ENCODE peak calls at places on chromosome 10, in ten cellular contexts. One of them, this sample, is unnamed.

GRCh38 chr10:3948843-3949242 is 163.8 kb upstream of the KLF6 start:
- DNase-seq in amygdala: no peak
- DNase-seq in D341Med: no peak
- DNase-seq in GM04503: no peak
- DNase-seq in GM20000: no peak
- DNase-seq in activated CD4-positive, alpha-beta T cell treated with anti-CD3 and anti-CD28 coated beads for 24 hours: peak
- DNase-seq in T follicular helper cell: peak
- DNase-seq in left ventricle myocardium inferior: no peak
- DNase-seq in T-helper 9 cell: peak
- DNase-seq in skeletal muscle cell: peak
- DNase-seq in this sample: no peak

GRCh38 chr10:55410415-55410885 is 609.4 kb upstream of the PCDH15 start:
- DNase-seq in activated CD4-positive, alpha-beta T cell treated with anti-CD3 and anti-CD28 coated beads for 24 hours: no peak
- DNase-seq in left ventricle myocardium inferior: peak
- DNase-seq in GM04503: no peak
- DNase-seq in GM20000: no peak
- DNase-seq in D341Med: peak
- DNase-seq in skeletal muscle cell: no peak
- DNase-seq in T-helper 9 cell: no peak
- DNase-seq in amygdala: no peak
- DNase-seq in T follicular helper cell: no peak
- DNase-seq in this sample: peak

GRCh38 chr10:111093741-111094380 is 17.0 kb downstream of the ADRA2A start:
- DNase-seq in GM04503: peak
- DNase-seq in T-helper 9 cell: no peak
- DNase-seq in amygdala: no peak
- DNase-seq in skeletal muscle cell: no peak
- DNase-seq in left ventricle myocardium inferior: no peak
- DNase-seq in GM20000: no peak
- DNase-seq in activated CD4-positive, alpha-beta T cell treated with anti-CD3 and anti-CD28 coated beads for 24 hours: no peak
- DNase-seq in D341Med: no peak
- DNase-seq in T follicular helper cell: no peak
- DNase-seq in this sample: no peak

GRCh38 chr10:87608756-87609155 is 50.9 kb upstream of the PAPSS2 start:
- DNase-seq in T-helper 9 cell: no peak
- DNase-seq in GM04503: no peak
- DNase-seq in left ventricle myocardium inferior: no peak
- DNase-seq in GM20000: no peak
- DNase-seq in skeletal muscle cell: no peak
- DNase-seq in amygdala: no peak
- DNase-seq in activated CD4-positive, alpha-beta T cell treated with anti-CD3 and anti-CD28 coated beads for 24 hours: no peak
- DNase-seq in T follicular helper cell: no peak
- DNase-seq in D341Med: no peak
- DNase-seq in this sample: no peak

GRCh38 chr10:111612273-111612672 is 535.4 kb downstream of the ADRA2A start:
- DNase-seq in T follicular helper cell: no peak
- DNase-seq in D341Med: no peak
- DNase-seq in GM20000: no peak
- DNase-seq in left ventricle myocardium inferior: no peak
- DNase-seq in skeletal muscle cell: no peak
- DNase-seq in T-helper 9 cell: no peak
- DNase-seq in GM04503: no peak
- DNase-seq in amygdala: no peak
- DNase-seq in activated CD4-positive, alpha-beta T cell treated with anti-CD3 and anti-CD28 coated beads for 24 hours: no peak
- DNase-seq in this sample: no peak

GRCh38 chr10:83184641-83185040 is 954.7 kb upstream of the GHITM start:
- DNase-seq in activated CD4-positive, alpha-beta T cell treated with anti-CD3 and anti-CD28 coated beads for 24 hours: no peak
- DNase-seq in D341Med: no peak
- DNase-seq in T-helper 9 cell: no peak
- DNase-seq in skeletal muscle cell: no peak
- DNase-seq in T follicular helper cell: no peak
- DNase-seq in GM20000: no peak
- DNase-seq in amygdala: no peak
- DNase-seq in GM04503: no peak
- DNase-seq in left ventricle myocardium inferior: no peak
- DNase-seq in this sample: no peak

GRCh38 chr10:61304751-61305150 is 148.4 kb downstream of the TMEM26 start:
- DNase-seq in GM04503: no peak
- DNase-seq in T follicular helper cell: no peak
- DNase-seq in T-helper 9 cell: no peak
- DNase-seq in GM20000: no peak
- DNase-seq in activated CD4-positive, alpha-beta T cell treated with anti-CD3 and anti-CD28 coated beads for 24 hours: no peak
- DNase-seq in D341Med: no peak
- DNase-seq in left ventricle myocardium inferior: no peak
- DNase-seq in amygdala: no peak
- DNase-seq in skeletal muscle cell: no peak
- DNase-seq in this sample: no peak

GRCh38 chr10:61882621-61883375 is 18.7 kb upstream of the ARID5B start:
- DNase-seq in D341Med: no peak
- DNase-seq in GM20000: no peak
- DNase-seq in GM04503: no peak
- DNase-seq in activated CD4-positive, alpha-beta T cell treated with anti-CD3 and anti-CD28 coated beads for 24 hours: peak
- DNase-seq in left ventricle myocardium inferior: no peak
- DNase-seq in T-helper 9 cell: no peak
- DNase-seq in skeletal muscle cell: no peak
- DNase-seq in T follicular helper cell: no peak
- DNase-seq in amygdala: no peak
- DNase-seq in this sample: no peak

GRCh38 chr10:53650794-53651193 is 878.2 kb upstream of the MBL2 start:
- DNase-seq in left ventricle myocardium inferior: no peak
- DNase-seq in amygdala: no peak
- DNase-seq in T follicular helper cell: no peak
- DNase-seq in D341Med: no peak
- DNase-seq in T-helper 9 cell: no peak
- DNase-seq in GM20000: no peak
- DNase-seq in skeletal muscle cell: no peak
- DNase-seq in activated CD4-positive, alpha-beta T cell treated with anti-CD3 and anti-CD28 coated beads for 24 hours: no peak
- DNase-seq in GM04503: no peak
- DNase-seq in this sample: no peak

GRCh38 chr10:22570733-22571430 is 143.5 kb downstream of the PIP4K2A start:
- DNase-seq in left ventricle myocardium inferior: no peak
- DNase-seq in T-helper 9 cell: no peak
- DNase-seq in skeletal muscle cell: no peak
- DNase-seq in activated CD4-positive, alpha-beta T cell treated with anti-CD3 and anti-CD28 coated beads for 24 hours: no peak
- DNase-seq in GM20000: no peak
- DNase-seq in amygdala: no peak
- DNase-seq in T follicular helper cell: no peak
- DNase-seq in GM04503: no peak
- DNase-seq in D341Med: no peak
- DNase-seq in this sample: no peak

GRCh38 chr10:130497056-130498010 is 361.1 kb downstream of the GLRX3 start:
- DNase-seq in D341Med: no peak
- DNase-seq in amygdala: no peak
- DNase-seq in GM04503: no peak
- DNase-seq in left ventricle myocardium inferior: no peak
- DNase-seq in GM20000: no peak
- DNase-seq in skeletal muscle cell: no peak
- DNase-seq in T-helper 9 cell: no peak
- DNase-seq in T follicular helper cell: no peak
- DNase-seq in activated CD4-positive, alpha-beta T cell treated with anti-CD3 and anti-CD28 coated beads for 24 hours: no peak
- DNase-seq in this sample: no peak

GRCh38 chr10:113225903-113226302 is 275.9 kb downstream of the TCF7L2 start:
- DNase-seq in T follicular helper cell: no peak
- DNase-seq in amygdala: no peak
- DNase-seq in D341Med: no peak
- DNase-seq in skeletal muscle cell: no peak
- DNase-seq in GM04503: no peak
- DNase-seq in activated CD4-positive, alpha-beta T cell treated with anti-CD3 and anti-CD28 coated beads for 24 hours: no peak
- DNase-seq in T-helper 9 cell: no peak
- DNase-seq in left ventricle myocardium inferior: no peak
- DNase-seq in GM20000: no peak
- DNase-seq in this sample: no peak

GRCh38 chr10:45438457-45439090 is 64.6 kb downstream of the ALOX5 start:
- DNase-seq in T follicular helper cell: no peak
- DNase-seq in GM20000: no peak
- DNase-seq in activated CD4-positive, alpha-beta T cell treated with anti-CD3 and anti-CD28 coated beads for 24 hours: no peak
- DNase-seq in amygdala: no peak
- DNase-seq in GM04503: no peak
- DNase-seq in T-helper 9 cell: no peak
- DNase-seq in skeletal muscle cell: no peak
- DNase-seq in left ventricle myocardium inferior: no peak
- DNase-seq in D341Med: no peak
- DNase-seq in this sample: no peak

GRCh38 chr10:91643700-91644099 is 10.8 kb upstream of the PPP1R3C start:
- DNase-seq in skeletal muscle cell: no peak
- DNase-seq in D341Med: no peak
- DNase-seq in amygdala: no peak
- DNase-seq in GM20000: no peak
- DNase-seq in left ventricle myocardium inferior: no peak
- DNase-seq in T follicular helper cell: no peak
- DNase-seq in T-helper 9 cell: no peak
- DNase-seq in GM04503: no peak
- DNase-seq in activated CD4-positive, alpha-beta T cell treated with anti-CD3 and anti-CD28 coated beads for 24 hours: no peak
- DNase-seq in this sample: no peak

GRCh38 chr10:96585726-96586418 is 940 bp downstream of the TM9SF3 start:
- DNase-seq in T follicular helper cell: no peak
- DNase-seq in amygdala: no peak
- DNase-seq in left ventricle myocardium inferior: no peak
- DNase-seq in GM04503: no peak
- DNase-seq in D341Med: no peak
- DNase-seq in GM20000: peak
- DNase-seq in activated CD4-positive, alpha-beta T cell treated with anti-CD3 and anti-CD28 coated beads for 24 hours: no peak
- DNase-seq in T-helper 9 cell: peak
- DNase-seq in skeletal muscle cell: no peak
- DNase-seq in this sample: no peak

GRCh38 chr10:89419548-89419947 is 5.2 kb downstream of the IFIT5 start:
- DNase-seq in D341Med: peak
- DNase-seq in left ventricle myocardium inferior: no peak
- DNase-seq in amygdala: no peak
- DNase-seq in GM20000: peak
- DNase-seq in GM04503: no peak
- DNase-seq in T-helper 9 cell: peak
- DNase-seq in skeletal muscle cell: no peak
- DNase-seq in T follicular helper cell: peak
- DNase-seq in activated CD4-positive, alpha-beta T cell treated with anti-CD3 and anti-CD28 coated beads for 24 hours: no peak
- DNase-seq in this sample: no peak

This sample was measured in NCI-H2227 treated with DMSO at 0.1 percent for 48 hours.